ENCODE peak calls at places on chromosomes 3 and 15, in seven cellular contexts. V is HCT116, P is left lung, G is cardiac fibroblast, B is sigmoid colon, O is kidney epithelial cell, Q is transverse colon. R is an unnamed sample.

GRCh38 chr3:126365351-126366274 is 8.4 kb upstream of the KLF15 start:
- DNase-seq in G (no peak), P (peak; percentile 39), V (no peak), Q (peak; percentile 3), B (no peak), O (no peak), R (no peak)

GRCh38 chr3:126106336-126107202 is 22.6 kb upstream of the SLC41A3 start:
- DNase-seq in P (no peak), V (no peak), B (peak; percentile 38), O (no peak), Q (no peak), G (no peak), R (no peak)

GRCh38 chr3:5093786-5094185 is 28.3 kb upstream of the ARL8B start:
- DNase-seq in G (no peak), O (no peak), Q (no peak), P (no peak), B (peak; percentile 0), V (no peak), R (no peak)

GRCh38 chr15:51938286-51938685 is 33.3 kb downstream of the LEO1 start:
- DNase-seq in Q (no peak), V (no peak), G (no peak), P (no peak), O (no peak), B (no peak), R (no peak)

GRCh38 chr3:190385835-190386688 is 1.9 kb upstream of the CLDN16 start:
- DNase-seq in V (peak; percentile 85), B (no peak), O (peak; percentile 94), G (peak; percentile 90), P (no peak), Q (no peak), R (peak; percentile 87)

GRCh38 chr15:85016275-85016674 is 34.6 kb downstream of the PDE8A start:
- DNase-seq in G (no peak), V (no peak), B (no peak), P (no peak), Q (no peak), O (no peak), R (no peak)

GRCh38 chr15:68310811-68311463 is 33.4 kb downstream of the FEM1B start:
- DNase-seq in B (no peak), P (peak; percentile 46), G (no peak), V (no peak), Q (no peak), O (no peak), R (no peak)

GRCh38 chr15:77160562-77161481 is 89.9 kb upstream of the TSPAN3 start:
- DNase-seq in P (no peak), B (no peak), O (no peak), Q (peak; percentile 53), G (peak; percentile 41), V (peak; percentile 26), R (no peak)

GRCh38 chr3:187223799-187224198 is 26.5 kb downstream of the RTP1 start:
- DNase-seq in V (no peak), O (peak; percentile 43), G (no peak), P (no peak), B (no peak), Q (no peak), R (no peak)

DNA sequence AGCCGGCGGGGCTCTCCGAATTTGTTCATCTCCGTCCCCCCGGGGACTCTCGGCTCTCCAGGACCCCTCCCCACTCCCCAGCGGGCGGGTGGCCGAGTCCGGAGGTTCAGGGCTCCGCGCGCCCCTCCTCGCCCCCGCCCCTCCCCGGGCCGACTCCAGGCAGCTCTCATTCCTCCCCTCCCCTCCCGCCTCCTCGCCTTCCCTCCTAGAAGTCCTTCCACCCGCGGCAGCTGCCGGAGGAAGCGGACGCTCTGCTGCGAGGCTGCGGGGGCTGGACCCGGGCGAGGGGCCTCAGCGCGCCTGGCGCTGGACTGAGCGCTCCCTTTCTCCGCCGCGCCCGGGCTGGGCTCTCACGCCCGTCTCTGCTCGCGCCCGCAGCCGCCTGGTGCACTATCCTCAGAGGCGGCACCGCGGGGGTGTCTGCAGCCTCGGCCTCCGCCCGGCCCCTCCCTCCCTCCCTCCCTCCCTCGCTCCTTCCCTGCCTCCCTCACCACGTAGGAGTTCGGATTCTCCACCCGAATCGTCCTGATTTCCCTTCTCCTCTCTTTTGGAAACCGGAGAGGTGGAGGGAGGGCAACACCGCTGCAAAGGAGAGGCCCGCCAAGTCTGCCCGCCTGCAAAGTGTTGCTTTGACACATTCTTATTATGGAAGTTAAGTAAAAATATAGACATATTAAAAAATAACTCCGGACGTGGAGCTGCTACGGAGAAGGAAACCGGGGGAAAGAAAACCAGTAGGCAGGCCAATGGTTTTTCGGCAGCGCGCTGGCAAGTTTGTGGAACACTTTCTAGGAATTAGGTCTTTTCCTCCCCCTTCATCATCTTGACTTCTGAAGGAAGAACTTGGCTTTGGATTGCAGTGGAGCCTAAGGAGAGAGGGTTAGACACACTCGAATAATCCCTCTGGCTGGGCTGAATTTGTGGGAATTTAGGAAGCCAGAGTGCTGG is at the start of gene ROBO2:
- DNase-seq in P (peak; percentile 79), B (peak; percentile 69), Q (peak; percentile 10), G (peak; percentile 4), O (no peak), V (no peak), R (no peak)
- H3K4me3 ChIP-seq in P (peak within 1 kb of the TSS; percentile 34), B (peak within 1 kb of the TSS; percentile 52), Q (peak within 1 kb of the TSS; percentile 52), G (peak within 1 kb of the TSS; percentile 29), O (peak within 1 kb of the TSS; percentile 50), V (no peak within 1 kb of the TSS), R (peak within 1 kb of the TSS; percentile 59)

DNA sequence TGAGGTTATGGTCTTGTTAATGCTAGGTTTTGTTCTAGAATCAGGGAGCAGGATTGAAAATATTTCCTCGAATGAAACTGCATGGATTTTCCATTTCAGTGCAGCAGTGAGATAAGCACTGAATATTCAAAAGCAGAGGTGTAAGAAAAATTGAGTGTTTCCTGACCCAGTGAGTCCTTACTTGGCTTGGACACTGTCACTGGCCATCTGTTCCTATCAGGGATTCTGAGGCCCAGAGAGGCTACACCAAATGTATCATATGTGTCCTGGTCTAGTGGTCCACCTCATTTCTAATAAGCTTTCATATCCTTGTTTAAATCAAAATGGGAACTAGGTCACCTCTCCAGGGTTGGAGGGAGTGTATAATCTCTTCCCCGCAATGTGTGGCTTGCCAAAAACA is 61.1 kb upstream of the RAD18 start:
- DNase-seq in V (no peak), Q (no peak), P (no peak), B (no peak), O (no peak), G (no peak), R (no peak)
- TF ChIP-seq CTCF in V (no peak), Q (no peak), P (no peak), B (no peak), O (no peak), G (no peak), R (no peak)

GRCh38 chr3:46866720-46867549 is 3.7 kb upstream of the MYL3 start:
- DNase-seq in B (peak; percentile 92), P (peak; percentile 96), O (no peak), Q (peak; percentile 84), V (no peak), G (peak; percentile 61), R (no peak)
- H3K4me3 ChIP-seq in B (no peak overlapping the region), P (no peak overlapping the region), O (no peak overlapping the region), Q (no peak overlapping the region), V (no peak overlapping the region), G (no peak overlapping the region), R (no peak overlapping the region)

DNA sequence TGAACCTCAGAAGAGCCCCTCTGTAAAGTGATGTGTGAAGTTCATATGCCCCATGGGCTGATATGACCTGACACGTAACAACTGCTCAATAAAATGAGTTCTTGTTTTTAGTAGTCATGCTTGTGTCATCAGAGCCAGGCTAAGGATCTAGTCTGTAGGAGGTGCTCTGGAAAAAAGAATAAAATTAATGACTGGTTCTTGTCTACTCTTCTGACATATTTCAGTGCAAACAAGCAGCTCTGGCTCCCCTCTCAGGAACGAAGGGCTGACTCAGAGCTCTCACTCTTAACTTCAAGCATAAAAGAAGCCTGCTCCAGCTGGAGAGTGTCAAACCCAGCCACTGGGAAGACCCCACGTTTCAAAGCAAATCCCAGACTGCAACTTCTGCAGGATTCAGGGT is 77.0 kb downstream of the LRIG1 start:
- DNase-seq in G (peak; percentile 65), V (no peak), Q (no peak), B (peak; percentile 88), O (no peak), P (no peak), R (no peak)
- TF ChIP-seq CTCF in G (no peak), V (no peak), Q (no peak), B (no peak), O (no peak), P (no peak), R (no peak)

GRCh38 chr3:43769097-43769470 is 78.3 kb downstream of the ABHD5 start:
- DNase-seq in Q (no peak), B (no peak), V (no peak), O (no peak), G (no peak), P (no peak), R (no peak)
- H3K4me3 ChIP-seq in Q (peak overlapping the region; percentile 24), B (peak overlapping the region; percentile 40), V (peak overlapping the region; percentile 10), O (no peak overlapping the region), G (peak overlapping the region; percentile 6), P (peak overlapping the region; percentile 17), R (no peak overlapping the region)

GRCh38 chr3:100260685-100261480 is at the start of gene TBC1D23:
- DNase-seq in Q (peak; percentile 98), B (peak; percentile 100), V (peak; percentile 99), P (peak; percentile 100), O (peak; percentile 99), G (peak; percentile 100), R (peak; percentile 99)
- TF ChIP-seq CTCF in Q (no peak), B (no peak), V (no peak), P (no peak), O (peak; percentile 5), G (no peak), R (peak; percentile 20)